ENCODE peak calls at places on chromosomes 11 and 22, in seven cellular contexts. One of them, this sample, is unnamed.

GRCh38 chr22:50220603-50221409 is 20.0 kb downstream of the SELENOO start:
- DNase-seq in AG09309: no peak
- DNase-seq in left ventricle myocardium inferior: no peak
- DNase-seq in IMR-90: no peak
- DNase-seq in body of pancreas: no peak
- DNase-seq in spleen: no peak
- DNase-seq in skeletal muscle cell: no peak
- DNase-seq in this sample: no peak

GRCh38 chr11:18330921-18331320 is 8.6 kb downstream of the GTF2H1 start:
- DNase-seq in spleen: no peak
- DNase-seq in skeletal muscle cell: no peak
- DNase-seq in body of pancreas: no peak
- DNase-seq in AG09309: no peak
- DNase-seq in left ventricle myocardium inferior: no peak
- DNase-seq in IMR-90: no peak
- DNase-seq in this sample: no peak

GRCh38 chr11:120956710-120957500 is 67.0 kb upstream of the TBCEL start:
- DNase-seq in AG09309: no peak
- DNase-seq in skeletal muscle cell: no peak
- DNase-seq in body of pancreas: no peak
- DNase-seq in left ventricle myocardium inferior: no peak
- DNase-seq in spleen: peak; percentile 78
- DNase-seq in IMR-90: no peak
- DNase-seq in this sample: peak; percentile 56

GRCh38 chr11:64650923-64651523 is 60.0 kb downstream of the SLC22A12 start:
- DNase-seq in IMR-90: peak; percentile 19
- DNase-seq in spleen: no peak
- DNase-seq in body of pancreas: no peak
- DNase-seq in left ventricle myocardium inferior: no peak
- DNase-seq in AG09309: no peak
- DNase-seq in skeletal muscle cell: no peak
- DNase-seq in this sample: no peak

GRCh38 chr11:23226331-23226909 is 366.1 kb upstream of the CCDC179 start:
- DNase-seq in AG09309: no peak
- DNase-seq in body of pancreas: no peak
- DNase-seq in IMR-90: peak; percentile 77
- DNase-seq in left ventricle myocardium inferior: no peak
- DNase-seq in skeletal muscle cell: peak; percentile 45
- DNase-seq in spleen: no peak
- DNase-seq in this sample: no peak

GRCh38 chr11:129779342-129779741 is 36.3 kb upstream of the TMEM45B start:
- DNase-seq in left ventricle myocardium inferior: no peak
- DNase-seq in skeletal muscle cell: no peak
- DNase-seq in AG09309: no peak
- DNase-seq in spleen: no peak
- DNase-seq in body of pancreas: no peak
- DNase-seq in IMR-90: no peak
- DNase-seq in this sample: no peak

GRCh38 chr11:95831198-95831883 is 41.0 kb downstream of the CEP57 start:
- DNase-seq in AG09309: peak; percentile 87
- DNase-seq in skeletal muscle cell: peak; percentile 31
- DNase-seq in body of pancreas: no peak
- DNase-seq in left ventricle myocardium inferior: no peak
- DNase-seq in spleen: no peak
- DNase-seq in IMR-90: peak; percentile 96
- DNase-seq in this sample: no peak

GRCh38 chr11:130146797-130147196 is 12.8 kb upstream of the ST14 start:
- DNase-seq in spleen: no peak
- DNase-seq in AG09309: no peak
- DNase-seq in left ventricle myocardium inferior: no peak
- DNase-seq in body of pancreas: peak; percentile 67
- DNase-seq in IMR-90: no peak
- DNase-seq in skeletal muscle cell: no peak
- DNase-seq in this sample: peak; percentile 37

GRCh38 chr11:75031771-75032549 is 43.2 kb downstream of the NEU3 start:
- DNase-seq in body of pancreas: peak; percentile 84
- DNase-seq in skeletal muscle cell: peak; percentile 20
- DNase-seq in IMR-90: peak; percentile 78
- DNase-seq in AG09309: no peak
- DNase-seq in spleen: peak; percentile 85
- DNase-seq in left ventricle myocardium inferior: peak; percentile 70
- DNase-seq in this sample: peak; percentile 42

GRCh38 chr11:62710001-62710345 is 2.5 kb downstream of the GNG3 start:
- DNase-seq in skeletal muscle cell: no peak
- DNase-seq in left ventricle myocardium inferior: no peak
- DNase-seq in IMR-90: no peak
- DNase-seq in AG09309: no peak
- DNase-seq in spleen: no peak
- DNase-seq in body of pancreas: no peak
- DNase-seq in this sample: no peak

DNA sequence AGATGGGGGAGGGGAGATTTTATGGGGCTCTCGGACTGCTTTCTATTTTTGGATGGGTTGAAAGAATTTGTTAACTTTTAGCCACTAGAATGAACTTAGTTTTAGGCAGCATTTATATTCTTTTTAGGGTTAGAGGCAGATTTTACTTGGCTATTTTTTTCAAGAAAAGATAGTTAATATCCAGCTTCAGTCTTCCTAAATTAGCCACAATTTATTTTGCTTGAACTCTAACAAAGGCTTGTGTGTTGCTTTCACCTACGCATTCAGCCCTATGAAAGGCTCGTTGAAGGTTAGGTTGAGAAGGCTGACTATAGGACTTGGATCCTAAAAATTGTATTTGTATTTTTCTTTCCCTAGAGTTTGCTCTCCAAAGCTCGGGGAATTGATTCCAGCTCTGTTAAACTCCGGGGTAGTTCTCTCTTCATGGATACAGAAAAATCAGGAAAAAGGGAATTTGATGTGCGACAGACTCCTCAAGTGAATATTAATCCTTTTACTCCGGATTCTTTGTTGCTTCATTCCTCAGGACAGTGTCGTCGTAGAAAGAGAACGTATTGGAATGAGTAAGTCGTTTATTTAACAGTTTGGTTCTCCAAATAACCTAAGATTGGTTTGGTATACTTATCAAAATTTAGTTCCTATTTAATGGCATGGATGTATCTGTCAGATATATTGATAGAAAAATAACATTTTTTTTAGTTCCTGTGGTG is 2.2 kb downstream of the WEE1 start:
- DNase-seq in spleen: no peak
- DNase-seq in body of pancreas: no peak
- DNase-seq in IMR-90: no peak
- DNase-seq in skeletal muscle cell: no peak
- DNase-seq in AG09309: no peak
- DNase-seq in left ventricle myocardium inferior: no peak
- DNase-seq in this sample: no peak
- H3K4me3 ChIP-seq in spleen: peak overlapping the region; percentile 68
- H3K4me3 ChIP-seq in body of pancreas: no peak overlapping the region
- H3K4me3 ChIP-seq in IMR-90: peak overlapping the region; percentile 76
- H3K4me3 ChIP-seq in skeletal muscle cell: peak overlapping the region; percentile 88
- H3K4me3 ChIP-seq in AG09309: peak overlapping the region; percentile 71
- H3K4me3 ChIP-seq in left ventricle myocardium inferior: peak overlapping the region; percentile 84
- H3K4me3 ChIP-seq in this sample: peak overlapping the region; percentile 71

DNA sequence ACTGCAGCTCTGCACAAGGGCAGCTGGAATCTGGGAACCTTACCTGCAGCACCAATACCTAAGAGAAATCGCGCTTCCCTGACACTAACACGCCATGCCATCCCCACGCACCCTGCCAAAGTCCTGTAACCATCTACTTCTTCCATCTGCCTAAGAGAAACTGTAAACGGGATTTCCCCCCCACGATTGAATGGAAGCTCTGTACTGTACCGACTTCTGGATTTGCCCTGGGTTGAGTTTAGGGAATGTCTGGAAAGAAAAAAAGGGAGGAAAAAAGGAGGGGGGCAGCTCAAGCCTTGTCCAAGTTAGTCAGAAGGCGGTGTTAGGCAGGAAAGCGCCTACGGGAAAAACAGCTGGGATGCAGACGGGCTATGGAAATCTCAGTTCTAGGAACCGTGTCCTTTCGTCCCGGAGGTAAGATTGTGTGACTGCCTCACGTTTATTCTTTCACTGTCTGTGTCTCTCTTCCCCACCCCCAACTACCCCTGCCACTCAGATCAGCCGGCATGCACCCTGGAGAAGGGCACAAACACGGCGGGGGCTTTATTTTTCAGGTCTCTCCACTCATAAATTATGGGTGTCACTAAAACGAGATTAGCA is 125.5 kb upstream of the C11orf58 start:
- DNase-seq in AG09309: no peak
- DNase-seq in body of pancreas: no peak
- DNase-seq in left ventricle myocardium inferior: no peak
- DNase-seq in spleen: no peak
- DNase-seq in IMR-90: peak; percentile 35
- DNase-seq in skeletal muscle cell: no peak
- DNase-seq in this sample: no peak
- H3K4me3 ChIP-seq in AG09309: peak overlapping the region; percentile 35
- H3K4me3 ChIP-seq in body of pancreas: no peak overlapping the region
- H3K4me3 ChIP-seq in left ventricle myocardium inferior: peak overlapping the region; percentile 69
- H3K4me3 ChIP-seq in spleen: peak overlapping the region; percentile 38
- H3K4me3 ChIP-seq in IMR-90: peak overlapping the region; percentile 67
- H3K4me3 ChIP-seq in skeletal muscle cell: peak overlapping the region; percentile 49
- H3K4me3 ChIP-seq in this sample: no peak overlapping the region

GRCh38 chr11:114399490-114399889 is 821 bp downstream of the C11orf71 start:
- DNase-seq in spleen: no peak
- DNase-seq in body of pancreas: no peak
- DNase-seq in AG09309: no peak
- DNase-seq in left ventricle myocardium inferior: no peak
- DNase-seq in IMR-90: no peak
- DNase-seq in skeletal muscle cell: no peak
- DNase-seq in this sample: no peak

GRCh38 chr11:114399903-114400221 is 449 bp downstream of the C11orf71 start:
- DNase-seq in left ventricle myocardium inferior: no peak
- DNase-seq in spleen: no peak
- DNase-seq in AG09309: no peak
- DNase-seq in body of pancreas: peak; percentile 69
- DNase-seq in IMR-90: no peak
- DNase-seq in skeletal muscle cell: no peak
- DNase-seq in this sample: peak; percentile 14

GRCh38 chr11:114400222-114400973 is at the start of the genes C11orf71 and RBM7:
- DNase-seq in IMR-90: peak; percentile 99
- DNase-seq in skeletal muscle cell: peak; percentile 96
- DNase-seq in AG09309: peak; percentile 98
- DNase-seq in body of pancreas: peak; percentile 97
- DNase-seq in left ventricle myocardium inferior: peak; percentile 98
- DNase-seq in spleen: peak; percentile 99
- DNase-seq in this sample: peak; percentile 97

GRCh38 chr11:114397349-114397982 is 2.8 kb downstream of the C11orf71 start:
- DNase-seq in skeletal muscle cell: no peak
- DNase-seq in IMR-90: no peak
- DNase-seq in left ventricle myocardium inferior: no peak
- DNase-seq in body of pancreas: no peak
- DNase-seq in AG09309: no peak
- DNase-seq in spleen: no peak
- DNase-seq in this sample: no peak

DNA sequence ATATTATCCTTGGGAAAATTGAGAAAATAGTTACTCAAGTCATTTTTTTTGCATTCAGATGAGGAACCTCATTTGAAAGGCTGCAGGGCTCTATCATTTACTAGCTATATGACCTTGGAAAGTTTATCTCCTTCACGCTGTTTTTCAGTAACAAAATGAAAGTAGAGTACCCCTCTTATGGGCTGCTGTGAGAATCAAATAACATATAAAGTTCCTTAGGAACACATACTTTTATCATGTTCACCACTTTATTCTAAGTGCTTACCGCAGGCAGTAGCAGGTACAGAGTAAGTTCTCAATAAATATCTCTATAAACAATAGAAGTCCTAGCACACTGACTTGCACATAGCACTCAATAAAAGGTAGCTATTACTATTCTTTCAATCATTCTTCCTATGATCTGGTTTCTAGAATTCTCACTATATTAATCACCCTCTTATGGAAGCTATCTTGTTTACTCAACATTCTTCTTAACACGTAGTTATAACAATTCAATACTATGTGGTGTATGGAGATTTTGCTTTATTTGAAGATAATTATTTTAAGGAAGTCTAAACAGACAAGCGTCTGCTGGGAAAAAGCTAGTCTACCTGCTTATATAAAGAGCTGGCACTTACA is 1.9 kb downstream of the C11orf71 start:
- DNase-seq in spleen: no peak
- DNase-seq in body of pancreas: no peak
- DNase-seq in left ventricle myocardium inferior: no peak
- DNase-seq in AG09309: no peak
- DNase-seq in IMR-90: no peak
- DNase-seq in skeletal muscle cell: no peak
- DNase-seq in this sample: no peak
- H3K4me3 ChIP-seq in spleen: peak overlapping the region; percentile 55
- H3K4me3 ChIP-seq in body of pancreas: no peak overlapping the region
- H3K4me3 ChIP-seq in left ventricle myocardium inferior: peak overlapping the region; percentile 84
- H3K4me3 ChIP-seq in AG09309: no peak overlapping the region
- H3K4me3 ChIP-seq in IMR-90: peak overlapping the region; percentile 17
- H3K4me3 ChIP-seq in skeletal muscle cell: no peak overlapping the region
- H3K4me3 ChIP-seq in this sample: no peak overlapping the region

GRCh38 chr11:73389134-73389525 is 12.9 kb downstream of the RELT start:
- DNase-seq in body of pancreas: no peak
- DNase-seq in spleen: no peak
- DNase-seq in skeletal muscle cell: no peak
- DNase-seq in left ventricle myocardium inferior: no peak
- DNase-seq in IMR-90: no peak
- DNase-seq in AG09309: no peak
- DNase-seq in this sample: no peak

GRCh38 chr11:73386568-73386967 is 10.4 kb downstream of the RELT start:
- DNase-seq in spleen: no peak
- DNase-seq in IMR-90: no peak
- DNase-seq in left ventricle myocardium inferior: no peak
- DNase-seq in AG09309: no peak
- DNase-seq in body of pancreas: no peak
- DNase-seq in skeletal muscle cell: no peak
- DNase-seq in this sample: no peak

GRCh38 chr11:73388241-73389133 is 12.3 kb downstream of the RELT start:
- DNase-seq in body of pancreas: no peak
- DNase-seq in skeletal muscle cell: no peak
- DNase-seq in AG09309: no peak
- DNase-seq in spleen: peak; percentile 94
- DNase-seq in left ventricle myocardium inferior: peak; percentile 70
- DNase-seq in IMR-90: no peak
- DNase-seq in this sample: no peak

GRCh38 chr11:73386026-73386425 is 9.8 kb downstream of the RELT start:
- DNase-seq in spleen: peak; percentile 94
- DNase-seq in skeletal muscle cell: no peak
- DNase-seq in body of pancreas: no peak
- DNase-seq in IMR-90: no peak
- DNase-seq in left ventricle myocardium inferior: peak; percentile 47
- DNase-seq in AG09309: no peak
- DNase-seq in this sample: no peak

DNA sequence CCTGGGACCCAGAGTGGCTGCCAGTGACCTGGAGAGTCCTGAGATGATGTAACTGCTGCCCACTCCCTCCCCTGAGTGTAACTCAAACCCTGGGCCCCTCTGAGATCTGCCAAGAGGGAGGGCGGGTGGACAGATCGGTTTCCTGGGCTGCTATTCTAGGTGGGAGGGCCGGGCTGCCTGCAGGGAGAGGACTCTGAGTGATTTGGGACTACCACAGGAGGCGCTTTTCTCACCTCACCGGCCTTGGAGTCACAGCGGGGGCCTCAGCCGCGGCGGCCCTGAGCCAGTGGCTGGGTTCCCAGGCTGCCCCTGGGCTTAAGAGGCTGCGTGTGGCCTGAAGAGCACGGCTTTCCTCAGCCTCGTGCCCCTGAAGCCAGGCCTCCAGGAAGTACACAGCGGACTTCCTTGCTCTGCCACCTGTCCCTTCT is 11.4 kb downstream of the RELT start:
- DNase-seq in body of pancreas: no peak
- DNase-seq in spleen: no peak
- DNase-seq in left ventricle myocardium inferior: no peak
- DNase-seq in IMR-90: no peak
- DNase-seq in AG09309: no peak
- DNase-seq in skeletal muscle cell: no peak
- DNase-seq in this sample: no peak
- H3K4me3 ChIP-seq in body of pancreas: no peak overlapping the region
- H3K4me3 ChIP-seq in spleen: no peak overlapping the region
- H3K4me3 ChIP-seq in left ventricle myocardium inferior: no peak overlapping the region
- H3K4me3 ChIP-seq in IMR-90: no peak overlapping the region
- H3K4me3 ChIP-seq in AG09309: no peak overlapping the region
- H3K4me3 ChIP-seq in skeletal muscle cell: no peak overlapping the region
- H3K4me3 ChIP-seq in this sample: no peak overlapping the region